ENCODE peak calls at places on chromosomes 16 and 17, in four cellular contexts. G, X, O and E are unnamed samples.

GRCh38 chr16:77987772-77988171 is 34.6 kb upstream of the CLEC3A start:
- DNase-seq in O (no peak), G (no peak), X (no peak), E (no peak)

GRCh38 chr17:62150471-62150870 is 85.4 kb upstream of the MED13 start:
- DNase-seq in X (no peak), G (no peak), O (no peak), E (no peak)

GRCh38 chr17:73643012-73643845 is 1.0 kb downstream of the SDK2 start:
- DNase-seq in X (no peak), O (no peak), G (peak), E (no peak)

GRCh38 chr16:11792404-11793260 is 4.4 kb downstream of the ZC3H7A start:
- DNase-seq in O (no peak), X (no peak), G (no peak), E (no peak)

GRCh38 chr17:33387406-33387805 is 94.3 kb upstream of the ASIC2 start:
- DNase-seq in X (no peak), G (no peak), O (no peak), E (no peak)

GRCh38 chr17:51299859-51300258 is 39.5 kb downstream of the UTP18 start:
- DNase-seq in O (no peak), X (no peak), G (no peak), E (no peak)

GRCh38 chr17:5705876-5706420 is 121.6 kb upstream of the NLRP1 start:
- DNase-seq in X (no peak), O (no peak), G (no peak), E (no peak)

GRCh38 chr17:10875984-10876555 is 38.2 kb upstream of the PIRT start:
- DNase-seq in O (no peak), G (peak), X (peak), E (peak)

GRCh38 chr16:11914759-11915643 is 755 bp downstream of the GSPT1 start:
- DNase-seq in O (no peak), X (no peak), G (peak), E (peak)

GRCh38 chr16:2486645-2487516 is 12.0 kb downstream of the TBC1D24 start:
- DNase-seq in O (no peak), G (peak), X (no peak), E (no peak)

GRCh38 chr17:57494446-57494845 is 238.1 kb downstream of the MSI2 start:
- DNase-seq in O (no peak), G (no peak), X (no peak), E (no peak)

GRCh38 chr17:64128787-64129514 is 993 bp downstream of the ERN1 start:
- DNase-seq in X (peak), O (no peak), G (no peak), E (peak)

GRCh38 chr16:82047374-82047773 is 12.3 kb downstream of the HSD17B2 start:
- DNase-seq in X (no peak), G (no peak), O (no peak), E (no peak)

GRCh38 chr17:57682667-57683066 is 62.4 kb downstream of the CCDC182 start:
- DNase-seq in G (no peak), O (no peak), X (no peak), E (no peak)

GRCh38 chr17:40251576-40251975 is 32.5 kb downstream of the WIPF2 start:
- DNase-seq in X (peak), G (no peak), O (peak), E (peak)

GRCh38 chr16:57941016-57941656 is 29.8 kb downstream of the CNGB1 start:
- DNase-seq in O (no peak), G (no peak), X (no peak), E (peak)

GRCh38 chr17:59550703-59551102 is 14.7 kb upstream of the DHX40 start:
- DNase-seq in O (no peak), X (no peak), G (no peak), E (no peak)

GRCh38 chr16:1780677-1781072 is 1.7 kb downstream of the SPSB3 start:
- DNase-seq in X (no peak), G (no peak), O (no peak), E (no peak)

GRCh38 chr17:76265624-76266243 is 586 bp downstream of the UBALD2 start:
- DNase-seq in X (no peak), G (peak), O (no peak), E (no peak)

GRCh38 chr16:4370570-4371480 is 823 bp upstream of the VASN start:
- DNase-seq in G (no peak), X (peak), O (peak), E (peak)

GRCh38 chr17:9424071-9424640 is 151.5 kb downstream of the STX8 start:
- DNase-seq in X (no peak), G (no peak), O (no peak), E (no peak)

GRCh38 chr17:8963665-8964258 is 1.7 kb downstream of the PIK3R5 start:
- DNase-seq in X (no peak), G (peak), O (no peak), E (no peak)

GRCh38 chr16:11621920-11622651 is 35.4 kb upstream of the LITAF start:
- DNase-seq in X (no peak), G (no peak), O (no peak), E (no peak)

GRCh38 chr17:4199818-4200402 is 56.9 kb downstream of the CYB5D2 start:
- DNase-seq in X (no peak), G (peak), O (no peak), E (peak)

GRCh38 chr16:67000384-67001158 is 12.2 kb downstream of the CES4A start:
- DNase-seq in X (peak), G (peak), O (no peak), E (peak)

GRCh38 chr17:29623283-29623647 is 553 bp upstream of the CORO6 start:
- DNase-seq in X (no peak), O (no peak), G (no peak), E (no peak)

GRCh38 chr17:3888343-3889171 is 4.3 kb downstream of the CAMKK1 start:
- DNase-seq in O (peak), X (peak), G (peak), E (peak)

GRCh38 chr16:82152641-82153094 is 17.4 kb downstream of the MPHOSPH6 start:
- DNase-seq in X (no peak), O (no peak), G (no peak), E (peak)

GRCh38 chr16:83701494-83701893 is 106.3 kb upstream of the HSBP1 start:
- DNase-seq in O (no peak), G (peak), X (no peak), E (peak)

GRCh38 chr17:56744721-56745120 is 89.0 kb downstream of the C17orf67 start:
- DNase-seq in G (no peak), O (no peak), X (no peak), E (no peak)

GRCh38 chr17:35167046-35167445 is 19.4 kb downstream of the UNC45B start:
- DNase-seq in O (no peak), G (no peak), X (no peak), E (no peak)

GRCh38 chr16:2977440-2977839 is 2.8 kb downstream of the PKMYT1 start:
- DNase-seq in O (no peak), G (no peak), X (no peak), E (no peak)

GRCh38 chr16:68000024-68000423 is 740 bp upstream of the DPEP2 start:
- DNase-seq in G (no peak), O (no peak), X (no peak), E (no peak)

GRCh38 chr16:12461201-12461600 is 342.5 kb downstream of the CPPED1 start:
- DNase-seq in X (no peak), G (no peak), O (no peak), E (peak)

GRCh38 chr17:14688134-14688533 is 387.3 kb downstream of the HS3ST3B1 start:
- DNase-seq in G (no peak), X (no peak), O (no peak), E (no peak)

GRCh38 chr17:72838068-72838467 is 254.4 kb downstream of the SLC39A11 start:
- DNase-seq in G (no peak), X (no peak), O (no peak), E (no peak)

GRCh38 chr17:39776267-39776666 is 38.5 kb downstream of the GRB7 start:
- DNase-seq in G (no peak), O (no peak), X (no peak), E (no peak)

GRCh38 chr17:45948498-45948880 is 50.6 kb upstream of the STH start:
- DNase-seq in O (no peak), G (no peak), X (no peak), E (no peak)
- H3K4me3 ChIP-seq in O (no peak), G (no peak), X (no peak), E (no peak)

DNA sequence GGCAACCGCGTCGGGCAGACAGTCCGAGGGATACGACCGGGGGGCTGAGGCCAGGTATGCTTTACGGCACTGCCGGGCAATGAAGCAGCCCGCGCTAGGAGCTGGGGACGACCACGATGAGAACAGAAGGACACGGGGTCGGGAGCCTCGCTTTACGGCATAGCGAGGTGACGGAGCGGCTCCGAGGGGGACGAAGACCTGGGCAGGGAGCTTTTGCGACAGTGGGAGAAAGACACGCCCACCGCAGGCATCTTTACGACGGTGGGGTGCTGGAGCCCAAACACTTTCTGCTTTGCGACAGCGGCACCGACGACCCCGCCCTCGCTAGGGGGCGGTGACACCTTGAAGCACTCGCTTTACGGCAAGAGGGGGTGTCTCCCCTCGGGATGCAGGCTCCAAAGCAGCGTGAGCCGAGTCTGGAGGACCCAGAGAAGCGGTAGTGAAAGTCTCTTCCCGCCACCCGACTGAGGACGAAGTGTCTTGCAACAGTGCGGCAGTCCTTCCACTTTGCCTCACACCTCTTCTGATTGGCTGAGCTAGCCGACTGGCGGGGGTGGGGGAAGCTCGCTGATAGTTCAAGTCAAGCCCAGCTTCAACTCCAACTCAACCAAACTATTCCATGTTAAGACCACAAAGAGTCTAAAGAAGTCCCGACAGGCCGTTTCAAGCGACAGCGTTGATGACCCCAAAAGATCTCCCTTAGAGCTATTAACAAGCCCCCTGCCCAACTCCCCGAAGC is 394 bp upstream of the NEURL4 start:
- DNase-seq in O (peak), X (peak), G (peak), E (peak)
- TF ChIP-seq CTCF in O (no peak), X (peak), G (peak), E (no peak)

GRCh38 chr16:9680021-9680655 is 502.1 kb downstream of the GRIN2A start:
- DNase-seq in O (no peak), G (no peak), X (no peak), E (no peak)
- H3K4me3 ChIP-seq in O (no peak), G (no peak), X (no peak), E (no peak)

GRCh38 chr16:30370444-30371247 is at the start of gene TBC1D10B:
- DNase-seq in G (peak), X (peak), O (peak), E (peak)
- TF ChIP-seq CTCF in G (peak), X (peak), O (peak), E (peak)

DNA sequence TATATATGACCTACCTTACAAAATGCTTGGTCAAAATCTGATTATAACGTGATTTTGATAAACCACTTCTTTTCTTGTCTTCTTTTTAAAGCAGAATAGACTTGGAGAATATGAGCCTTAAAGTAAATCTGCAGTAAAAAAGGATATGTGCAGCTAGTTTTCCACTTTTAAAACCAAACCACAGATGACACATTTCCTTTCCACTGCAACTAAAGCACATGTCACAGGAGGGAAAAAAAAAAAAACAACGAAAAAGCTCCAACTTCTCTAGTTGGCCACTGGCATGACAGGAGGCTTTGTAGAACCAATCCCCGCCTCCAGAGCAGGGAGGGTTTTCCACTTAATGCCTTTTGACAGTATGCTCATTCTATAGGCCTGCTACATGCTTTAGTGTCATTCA is at the start of gene EVI2A:
- DNase-seq in G (peak), O (no peak), X (no peak), E (peak)
- H3K4me3 ChIP-seq in G (no peak), O (no peak), X (no peak), E (peak)